ENCODE peak calls at places on chromosomes 6 and 20, in nine cellular contexts. N is colonic mucosa, J is foreskin keratinocyte, Z is SK-N-SH, D is left ventricle myocardium inferior, Q is left lung, R is HepG2, K is PC-9, H is cardiac muscle cell. S is an unnamed sample.
A peak's percentile ranks its signal among the peaks of the same experiment; 100 is the strongest.

GRCh38 chr20:8796088-8796665 is 272.7 kb upstream of the PLCB4 start:
- DNase-seq in N (no peak), J (no peak), Z (no peak), D (no peak), Q (no peak), R (no peak), K (no peak), H (no peak), S (no peak)

GRCh38 chr6:8375916-8376315 is 59.4 kb downstream of the SLC35B3 start:
- DNase-seq in N (peak; percentile 45), J (no peak), Z (no peak), D (no peak), Q (no peak), R (no peak), K (no peak), H (no peak), S (no peak)

GRCh38 chr6:144150673-144151009 is 324 bp downstream of the STX11 start:
- DNase-seq in N (no peak), J (no peak), Z (no peak), D (no peak), Q (no peak), R (no peak), K (no peak), H (peak; percentile 58), S (peak; percentile 68)

GRCh38 chr6:111805511-111806181 is 67.6 kb downstream of the FYN start:
- DNase-seq in N (no peak), J (no peak), Z (no peak), D (no peak), Q (no peak), R (no peak), K (peak; percentile 24), H (no peak), S (peak; percentile 24)

GRCh38 chr6:130780137-130780536 is 47.1 kb upstream of the SMLR1 start:
- DNase-seq in N (no peak), J (no peak), Z (no peak), D (no peak), Q (no peak), R (no peak), K (no peak), H (no peak), S (no peak)

GRCh38 chr20:50175938-50176933 is 14.4 kb upstream of the CEBPB start:
- DNase-seq in N (no peak), J (no peak), Z (no peak), D (no peak), Q (no peak), R (no peak), K (no peak), H (no peak), S (no peak)

GRCh38 chr20:50273601-50274491 is 83.2 kb downstream of the CEBPB start:
- DNase-seq in N (no peak), J (no peak), Z (no peak), D (no peak), Q (peak; percentile 85), R (no peak), K (no peak), H (no peak), S (no peak)

GRCh38 chr6:159727717-159728440 is 573 bp downstream of the WTAP start:
- DNase-seq in N (no peak), J (no peak), Z (no peak), D (no peak), Q (no peak), R (peak; percentile 29), K (no peak), H (peak; percentile 61), S (no peak)

GRCh38 chr20:47228654-47229053 is 127.8 kb downstream of the ZMYND8 start:
- DNase-seq in N (no peak), J (no peak), Z (no peak), D (no peak), Q (no peak), R (no peak), K (no peak), H (peak; percentile 68), S (no peak)

GRCh38 chr6:84052883-84053241 is 19.3 kb downstream of the MRAP2 start:
- DNase-seq in N (no peak), J (no peak), Z (no peak), D (no peak), Q (no peak), R (no peak), K (no peak), H (no peak), S (no peak)

GRCh38 chr6:1952726-1953360 is 292.6 kb downstream of the GMDS start:
- DNase-seq in N (no peak), J (peak; percentile 98), Z (no peak), D (no peak), Q (no peak), R (no peak), K (peak; percentile 69), H (no peak), S (no peak)

GRCh38 chr6:79079425-79080130 is 1.5 kb upstream of the PHIP start:
- DNase-seq in N (no peak), J (no peak), Z (no peak), D (no peak), Q (no peak), R (no peak), K (no peak), H (peak; percentile 24), S (peak; percentile 41)

GRCh38 chr6:159935065-159935464 is 33.8 kb upstream of the IGF2R start:
- DNase-seq in N (no peak), J (no peak), Z (no peak), D (no peak), Q (no peak), R (no peak), K (no peak), H (no peak), S (no peak)

GRCh38 chr6:139372326-139373153 is 1.9 kb downstream of the CITED2 start:
- DNase-seq in N (no peak), J (no peak), Z (no peak), D (no peak), Q (no peak), R (no peak), K (no peak), H (no peak), S (no peak)

GRCh38 chr20:21708738-21709534 is 3.5 kb downstream of the PAX1 start:
- DNase-seq in N (no peak), J (no peak), Z (no peak), D (no peak), Q (peak; percentile 66), R (no peak), K (no peak), H (no peak), S (no peak)

GRCh38 chr6:47267301-47267700 is 42.4 kb downstream of the TNFRSF21 start:
- DNase-seq in N (no peak), J (no peak), Z (no peak), D (no peak), Q (no peak), R (no peak), K (no peak), H (no peak), S (no peak)

GRCh38 chr6:104809116-104809515 is 50.6 kb downstream of the HACE1 start:
- DNase-seq in N (no peak), J (no peak), Z (no peak), D (no peak), Q (no peak), R (no peak), K (no peak), H (no peak), S (no peak)
- TF ChIP-seq CTCF in N (no peak), J (no peak), Z (no peak), D (no peak), Q (no peak), R (no peak), K (no peak), H (no peak), S (no peak)

GRCh38 chr6:157224178-157224956 is 99.0 kb downstream of the TMEM242 start:
- DNase-seq in N (no peak), J (no peak), Z (no peak), D (no peak), Q (peak; percentile 67), R (no peak), K (no peak), H (no peak), S (no peak)
- H3K4me1 ChIP-seq in N (no peaks in the 10 kb centered on the region), J (peaks cover 12% of the 10 kb centered on the region), Z (peaks cover 22% of the 10 kb centered on the region), D (peaks cover 36% of the 10 kb centered on the region), Q (peaks cover 13% of the 10 kb centered on the region), R (peaks cover 18% of the 10 kb centered on the region), K (peaks cover 16% of the 10 kb centered on the region), H (peaks cover 9% of the 10 kb centered on the region), S (peaks cover 9% of the 10 kb centered on the region)

GRCh38 chr6:125953502-125953875 is 3.1 kb upstream of the HINT3 start:
- DNase-seq in N (peak; percentile 56), J (no peak), Z (no peak), D (no peak), Q (peak; percentile 75), R (peak; percentile 74), K (no peak), H (no peak), S (peak; percentile 56)
- TF ChIP-seq CTCF in N (peak; percentile 36), J (peak; percentile 78), Z (no peak), D (no peak), Q (no peak), R (peak; percentile 99), K (no peak), H (no peak), S (peak; percentile 30)

GRCh38 chr6:25010166-25010565 is 74.4 kb upstream of the RIPOR2 start:
- DNase-seq in N (no peak), J (no peak), Z (no peak), D (no peak), Q (no peak), R (no peak), K (no peak), H (no peak), S (no peak)

GRCh38 chr6:25013249-25013648 is 77.5 kb upstream of the RIPOR2 start:
- DNase-seq in N (no peak), J (no peak), Z (no peak), D (no peak), Q (no peak), R (no peak), K (no peak), H (no peak), S (no peak)

GRCh38 chr6:25009351-25009750 is 73.6 kb upstream of the RIPOR2 start:
- DNase-seq in N (no peak), J (no peak), Z (no peak), D (no peak), Q (no peak), R (no peak), K (no peak), H (no peak), S (no peak)

GRCh38 chr6:25012657-25013056 is 76.9 kb upstream of the RIPOR2 start:
- DNase-seq in N (no peak), J (no peak), Z (no peak), D (no peak), Q (no peak), R (no peak), K (no peak), H (no peak), S (no peak)

DNA sequence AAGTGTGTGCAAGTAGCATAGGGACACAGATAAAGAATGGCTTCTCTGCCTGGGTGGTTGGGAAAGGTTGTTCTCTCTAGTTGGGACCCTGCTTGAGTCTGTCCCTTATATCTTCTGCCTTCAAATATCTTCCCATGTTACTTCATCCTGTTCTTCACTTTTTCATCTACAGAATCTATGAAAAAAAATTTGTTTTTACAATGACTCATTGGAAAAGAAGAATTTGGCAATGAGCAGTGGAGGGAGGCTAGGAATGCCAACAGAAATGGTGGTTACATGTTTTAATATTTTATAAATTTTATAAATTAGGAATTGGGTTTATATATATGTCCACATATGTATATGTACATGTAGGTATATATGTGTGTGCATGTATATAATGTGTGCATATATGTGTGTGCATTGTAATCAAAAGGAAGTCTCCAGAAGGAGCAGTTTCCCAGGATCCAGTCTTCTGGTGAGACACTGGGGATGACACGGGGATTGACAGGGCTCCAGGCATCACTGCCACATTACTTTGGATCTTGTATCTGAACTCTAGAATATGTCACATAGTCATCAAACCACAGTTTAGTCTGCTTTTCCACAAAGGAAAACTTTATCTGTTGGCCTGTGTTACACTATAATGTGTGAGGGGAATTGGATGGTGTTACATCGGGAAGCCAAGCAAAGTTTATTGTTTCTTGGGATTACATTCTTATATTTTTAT is 75.3 kb upstream of the RIPOR2 start:
- DNase-seq in N (no peak), J (no peak), Z (no peak), D (no peak), Q (no peak), R (no peak), K (no peak), H (no peak), S (no peak)
- H3K4me1 ChIP-seq in N (peaks cover 3% of the 10 kb centered on the region), J (peaks cover 8% of the 10 kb centered on the region), Z (peaks cover 17% of the 10 kb centered on the region), D (peaks cover 15% of the 10 kb centered on the region), Q (peaks cover 92% of the 10 kb centered on the region), R (no peaks in the 10 kb centered on the region), K (peaks cover 52% of the 10 kb centered on the region), H (peaks cover 8% of the 10 kb centered on the region), S (no peaks in the 10 kb centered on the region)